ENCODE peak calls at places on chromosomes 7 and 10, in four cellular contexts. E, O, J and W are unnamed samples.
A peak's percentile ranks its signal among the peaks of the same experiment; 100 is the strongest.

GRCh38 chr10:36681751-36682633 is 443.4 kb upstream of the ANKRD30A start:
- DNase-seq in E (no peak), O (peak; percentile 68), J (no peak), W (no peak)

GRCh38 chr10:71394926-71395562 is 1.7 kb upstream of the CDH23 start:
- DNase-seq in E (peak; percentile 55), O (no peak), J (no peak), W (no peak)

GRCh38 chr10:5147255-5147980 is 37.5 kb downstream of the AKR1C8 start:
- DNase-seq in E (no peak), O (no peak), J (no peak), W (no peak)

GRCh38 chr7:91066627-91067026 is 197.6 kb upstream of the FZD1 start:
- DNase-seq in E (no peak), O (no peak), J (no peak), W (no peak)

GRCh38 chr7:101124376-101125056 is 2.4 kb upstream of the SERPINE1 start:
- DNase-seq in E (no peak), O (peak; percentile 93), J (no peak), W (no peak)

GRCh38 chr7:137266764-137267163 is 76.8 kb downstream of the PTN start:
- DNase-seq in E (no peak), O (no peak), J (no peak), W (no peak)

GRCh38 chr7:3832199-3832598 is 531.1 kb downstream of the SDK1 start:
- DNase-seq in E (no peak), O (no peak), J (no peak), W (no peak)

GRCh38 chr10:132977807-132978206 is 35.4 kb upstream of the CFAP46 start:
- DNase-seq in E (no peak), O (no peak), J (no peak), W (no peak)

GRCh38 chr10:44898665-44899064 is 12.5 kb upstream of the TMEM72 start:
- DNase-seq in E (peak; percentile 10), O (no peak), J (no peak), W (no peak)

GRCh38 chr7:128892521-128893250 is 17.8 kb downstream of the KCP start:
- DNase-seq in E (no peak), O (no peak), J (no peak), W (no peak)

GRCh38 chr10:28822719-28823464 is 145.6 kb downstream of the BAMBI start:
- DNase-seq in E (no peak), O (no peak), J (no peak), W (no peak)

GRCh38 chr7:39400836-39401235 is 165.4 kb upstream of the YAE1 start:
- DNase-seq in E (no peak), O (no peak), J (no peak), W (no peak)

GRCh38 chr7:155995183-155995612 is 182.9 kb upstream of the SHH start:
- DNase-seq in E (no peak), O (no peak), J (no peak), W (no peak)

GRCh38 chr7:46930336-46930735 is 651.6 kb downstream of the TNS3 start:
- DNase-seq in E (no peak), O (peak; percentile 96), J (no peak), W (no peak)

GRCh38 chr7:51209426-51209825 is 107.2 kb downstream of the COBL start:
- DNase-seq in E (no peak), O (no peak), J (no peak), W (no peak)

GRCh38 chr7:93717217-93717900 is 142.8 kb upstream of the CALCR start:
- DNase-seq in E (no peak), O (peak; percentile 73), J (no peak), W (no peak)

GRCh38 chr7:38222481-38223096 is 44.5 kb downstream of the STARD3NL start:
- DNase-seq in E (peak; percentile 66), O (peak; percentile 49), J (no peak), W (no peak)

GRCh38 chr7:92717982-92718716 is 118.2 kb downstream of the CDK6 start:
- DNase-seq in E (no peak), O (peak; percentile 85), J (peak; percentile 14), W (no peak)

GRCh38 chr10:104329754-104330153 is 8.5 kb downstream of the ITPRIP start:
- DNase-seq in E (no peak), O (peak; percentile 88), J (no peak), W (no peak)

GRCh38 chr10:12483996-12484944 is 134.9 kb downstream of the CAMK1D start:
- DNase-seq in E (peak; percentile 81), O (no peak), J (no peak), W (no peak)

GRCh38 chr7:31056775-31057346 is 4.8 kb downstream of the ADCYAP1R1 start:
- DNase-seq in E (no peak), O (no peak), J (no peak), W (no peak)

GRCh38 chr10:78196964-78197363 is 163.3 kb downstream of the RPS24 start:
- DNase-seq in E (no peak), O (peak; percentile 54), J (no peak), W (no peak)

GRCh38 chr10:118447478-118447877 is 105.4 kb upstream of the FAM204A start:
- DNase-seq in E (no peak), O (peak; percentile 20), J (no peak), W (no peak)

GRCh38 chr7:19690736-19691135 is 18.1 kb downstream of the POLR1F start:
- DNase-seq in E (no peak), O (peak; percentile 6), J (no peak), W (no peak)

GRCh38 chr10:87915406-87915805 is 52.0 kb downstream of the PTEN start:
- DNase-seq in E (no peak), O (no peak), J (no peak), W (no peak)

GRCh38 chr10:4028027-4028471 is 243.0 kb upstream of the KLF6 start:
- DNase-seq in E (no peak), O (peak; percentile 20), J (no peak), W (no peak)

GRCh38 chr10:119025336-119025735 is 4.2 kb upstream of the NANOS1 start:
- DNase-seq in E (no peak), O (peak; percentile 82), J (no peak), W (no peak)

GRCh38 chr7:151552352-151553028 is 32.8 kb upstream of the RHEB start:
- DNase-seq in E (peak; percentile 82), O (no peak), J (no peak), W (no peak)

GRCh38 chr7:2468227-2468626 is 8.0 kb downstream of the GRIFIN start:
- DNase-seq in E (no peak), O (no peak), J (no peak), W (no peak)

GRCh38 chr7:122546496-122546895 is 152.4 kb downstream of the RNF133 start:
- DNase-seq in E (peak; percentile 33), O (no peak), J (no peak), W (no peak)

GRCh38 chr7:148702876-148703670 is 4.4 kb downstream of the CUL1 start:
- DNase-seq in E (no peak), O (peak; percentile 39), J (no peak), W (no peak)

GRCh38 chr10:5776881-5777197 is 36.4 kb downstream of the GDI2 start:
- DNase-seq in E (no peak), O (peak; percentile 81), J (no peak), W (no peak)